ENCODE peak calls at places on chromosomes 7 and 10, in ten cellular contexts. C is gastrocnemius medialis; L is tibial artery; K is heart left ventricle; N is uterus; V is IMR-90; P is right lobe of liver; Q is cardiac muscle cell; X is CD8-positive, alpha-beta T cell; A is CD8-positive, alpha-beta memory T cell. O is an unnamed sample. For H3K36me3, the result is how much of the 10 kb centered on the place peaks cover.

GRCh38 chr10:10078476-10078875 is 939.2 kb upstream of the CELF2 start:
- DNase-seq in C (no peak), L (no peak), K (no peak), N (no peak), V (no peak), P (no peak), Q (no peak), X (no peak), A (no peak), O (no peak)

GRCh38 chr10:89183571-89183970 is 23.5 kb downstream of the CH25H start:
- DNase-seq in C (no peak), L (no peak), K (no peak), N (no peak), V (peak), P (no peak), Q (no peak), X (no peak), A (no peak), O (no peak)

GRCh38 chr7:102304668-102305067 is 18.0 kb downstream of the SH2B2 start:
- DNase-seq in C (peak), L (no peak), K (no peak), N (no peak), V (no peak), P (no peak), Q (no peak), X (no peak), A (no peak), O (no peak)

GRCh38 chr10:27503498-27504006 is 552 bp upstream of the RAB18 start:
- DNase-seq in C (no peak), L (no peak), K (no peak), N (no peak), V (no peak), P (no peak), Q (no peak), X (no peak), A (no peak), O (no peak)

GRCh38 chr7:1136841-1137516 is 23.0 kb downstream of the ZFAND2A start:
- DNase-seq in C (no peak), L (no peak), K (no peak), N (no peak), V (no peak), P (no peak), Q (no peak), X (no peak), A (peak), O (peak)

GRCh38 chr7:131040467-131040932 is 287.2 kb upstream of the MKLN1 start:
- DNase-seq in C (peak), L (peak), K (peak), N (peak), V (peak), P (no peak), Q (peak), X (no peak), A (no peak), O (no peak)

GRCh38 chr7:55623617-55624016 is 51.3 kb upstream of the VOPP1 start:
- DNase-seq in C (no peak), L (no peak), K (no peak), N (no peak), V (no peak), P (no peak), Q (no peak), X (no peak), A (no peak), O (no peak)

GRCh38 chr10:69869291-69869841 is 67.7 kb downstream of the COL13A1 start:
- DNase-seq in C (no peak), L (no peak), K (no peak), N (no peak), V (peak), P (no peak), Q (no peak), X (no peak), A (no peak), O (no peak)

GRCh38 chr7:149226840-149227494 is 12.5 kb upstream of the ZNF212 start:
- DNase-seq in C (no peak), L (no peak), K (no peak), N (no peak), V (no peak), P (no peak), Q (no peak), X (no peak), A (no peak), O (no peak)

GRCh38 chr10:133306097-133306476 is 2.6 kb downstream of the TUBGCP2 start:
- DNase-seq in C (no peak), L (no peak), K (no peak), N (no peak), V (no peak), P (no peak), Q (no peak), X (no peak), A (no peak), O (peak)

GRCh38 chr10:7231420-7232414 is 179.1 kb downstream of the SFMBT2 start:
- DNase-seq in C (no peak), L (no peak), K (no peak), N (no peak), V (no peak), P (no peak), Q (no peak), X (no peak), A (no peak), O (no peak)
- H3K27ac ChIP-seq in C (no peak), L (no peak), K (no peak), N (peak), V (no peak), P (no peak), Q (no peak), X (no peak), A (no peak), O (no peak)

GRCh38 chr7:88929719-88930118 is 134.2 kb upstream of the TEX47 start:
- DNase-seq in C (no peak), L (no peak), K (no peak), N (no peak), V (no peak), P (no peak), Q (no peak), X (no peak), A (no peak), O (no peak)

GRCh38 chr7:88922944-88923343 is 127.4 kb upstream of the TEX47 start:
- DNase-seq in C (no peak), L (no peak), K (no peak), N (no peak), V (no peak), P (no peak), Q (no peak), X (no peak), A (no peak), O (no peak)

GRCh38 chr7:88933285-88933684 is 137.7 kb upstream of the TEX47 start:
- DNase-seq in C (no peak), L (no peak), K (no peak), N (no peak), V (no peak), P (no peak), Q (no peak), X (no peak), A (no peak), O (no peak)

DNA sequence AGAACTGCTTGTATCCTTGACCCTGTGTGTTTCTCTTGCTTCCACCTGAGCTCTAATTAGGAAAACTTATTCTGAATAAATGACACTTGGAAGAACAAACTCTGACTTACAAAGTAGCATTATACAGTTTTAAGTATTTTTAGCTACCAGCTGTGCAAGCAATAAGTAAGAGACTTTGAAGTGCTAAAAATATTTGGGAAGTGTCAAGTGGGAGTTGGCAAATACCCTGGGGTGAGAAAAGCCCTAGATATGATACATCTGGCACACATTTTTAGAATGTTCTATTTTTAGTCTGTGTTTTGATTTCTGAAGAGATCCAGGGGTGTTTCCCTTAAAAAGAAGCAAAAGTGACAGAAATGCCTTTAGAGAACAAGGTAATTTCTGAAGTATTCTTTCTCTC is 132.7 kb upstream of the TEX47 start:
- DNase-seq in C (no peak), L (no peak), K (no peak), N (no peak), V (no peak), P (no peak), Q (peak), X (no peak), A (no peak), O (no peak)
- H3K36me3 ChIP-seq in C (under half), L (under half), K (under half), N (under half), V (under half), P (under half), Q (under half), X (under half), A (under half), O (under half)

GRCh38 chr10:1025684-1026083 is at the start of gene IDI2:
- DNase-seq in C (no peak), L (no peak), K (no peak), N (no peak), V (no peak), P (no peak), Q (no peak), X (no peak), A (no peak), O (no peak)
- H3K4me3 ChIP-seq in C (peak), L (no peak), K (no peak), N (no peak), V (no peak), P (no peak), Q (no peak), X (no peak), A (no peak), O (no peak)

DNA sequence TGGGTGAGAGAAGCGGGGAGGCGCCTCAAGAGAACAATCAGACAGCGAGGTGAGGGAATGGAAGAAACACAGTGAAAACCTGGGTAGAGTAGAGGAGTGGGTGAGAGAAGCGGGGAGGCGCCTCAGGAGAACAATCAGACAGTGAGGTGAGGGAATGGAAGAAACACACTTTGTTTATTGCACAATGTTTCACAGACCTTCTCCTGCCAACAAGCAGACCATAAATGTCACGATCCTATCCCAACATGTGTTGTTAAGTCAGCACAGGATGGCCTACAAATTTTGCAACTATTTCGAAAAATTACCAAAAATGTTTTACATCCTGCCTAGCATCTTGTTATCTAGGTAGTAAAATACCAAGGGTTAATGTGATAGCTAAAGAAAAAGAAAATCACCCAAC is 115.3 kb downstream of the JAZF1 start:
- DNase-seq in C (no peak), L (no peak), K (no peak), N (peak), V (peak), P (no peak), Q (no peak), X (no peak), A (no peak), O (no peak)
- H3K27ac ChIP-seq in C (peak), L (no peak), K (peak), N (peak), V (peak), P (no peak), Q (no peak), X (no peak), A (no peak), O (no peak)

DNA sequence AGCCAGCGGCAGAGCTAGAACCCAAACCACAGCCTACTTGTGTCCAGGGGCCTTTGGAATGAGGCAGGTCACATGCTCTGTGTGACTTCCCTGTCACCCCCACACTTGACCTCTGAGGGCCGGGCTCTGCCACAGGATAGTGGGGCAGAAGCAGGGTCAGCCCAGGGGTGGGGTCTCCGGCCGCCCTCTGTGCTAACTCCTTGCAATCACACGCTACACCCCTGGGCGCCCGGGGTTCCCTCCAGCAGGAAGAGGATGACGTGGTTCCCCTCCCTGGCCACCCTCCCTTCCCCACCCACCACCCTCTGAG is 19.8 kb downstream of the TECPR1 start:
- DNase-seq in C (no peak), L (no peak), K (no peak), N (no peak), V (no peak), P (no peak), Q (no peak), X (no peak), A (no peak), O (peak)
- H3K36me3 ChIP-seq in C (under half), L (half or more), K (under half), N (under half), V (under half), P (under half), Q (under half), X (under half), A (under half), O (under half)